ENCODE peak calls at places on chromosomes 1 and 21, in eight cellular contexts. One of them, this sample, is unnamed.

GRCh38 chr21:31012133-31013089 is 25.9 kb downstream of the KRTAP19-8 start:
- DNase-seq in T follicular helper cell: no peak
- DNase-seq in GM12865: peak; percentile 14
- DNase-seq in fibroblast of villous mesenchyme: no peak
- DNase-seq in anterior cingulate cortex: no peak
- DNase-seq in GM20000: no peak
- DNase-seq in cerebellar nuclear complex: no peak
- DNase-seq in glutamatergic neuron: no peak
- DNase-seq in this sample: no peak

GRCh38 chr21:21003701-21004100 is 5.5 kb downstream of the NCAM2 start:
- DNase-seq in glutamatergic neuron: no peak
- DNase-seq in anterior cingulate cortex: no peak
- DNase-seq in fibroblast of villous mesenchyme: peak; percentile 20
- DNase-seq in GM12865: peak; percentile 2
- DNase-seq in T follicular helper cell: no peak
- DNase-seq in GM20000: no peak
- DNase-seq in cerebellar nuclear complex: no peak
- DNase-seq in this sample: no peak

GRCh38 chr21:33109574-33110339 is 39.8 kb downstream of the OLIG1 start:
- DNase-seq in fibroblast of villous mesenchyme: no peak
- DNase-seq in anterior cingulate cortex: no peak
- DNase-seq in glutamatergic neuron: peak; percentile 68
- DNase-seq in T follicular helper cell: no peak
- DNase-seq in GM12865: no peak
- DNase-seq in GM20000: no peak
- DNase-seq in cerebellar nuclear complex: no peak
- DNase-seq in this sample: peak; percentile 14

GRCh38 chr1:201511925-201512539 is 5.1 kb upstream of the CSRP1 start:
- DNase-seq in fibroblast of villous mesenchyme: peak; percentile 36
- DNase-seq in anterior cingulate cortex: no peak
- DNase-seq in GM12865: peak; percentile 66
- DNase-seq in T follicular helper cell: no peak
- DNase-seq in cerebellar nuclear complex: no peak
- DNase-seq in glutamatergic neuron: peak; percentile 62
- DNase-seq in GM20000: peak; percentile 66
- DNase-seq in this sample: peak; percentile 42

GRCh38 chr21:40102682-40103081 is 235.4 kb downstream of the PCP4 start:
- DNase-seq in glutamatergic neuron: no peak
- DNase-seq in GM12865: no peak
- DNase-seq in GM20000: no peak
- DNase-seq in fibroblast of villous mesenchyme: no peak
- DNase-seq in T follicular helper cell: no peak
- DNase-seq in cerebellar nuclear complex: no peak
- DNase-seq in anterior cingulate cortex: no peak
- DNase-seq in this sample: no peak

GRCh38 chr1:179326746-179327145 is 33.1 kb downstream of the SOAT1 start:
- DNase-seq in GM20000: no peak
- DNase-seq in GM12865: no peak
- DNase-seq in glutamatergic neuron: no peak
- DNase-seq in anterior cingulate cortex: no peak
- DNase-seq in fibroblast of villous mesenchyme: no peak
- DNase-seq in cerebellar nuclear complex: no peak
- DNase-seq in T follicular helper cell: no peak
- DNase-seq in this sample: no peak

GRCh38 chr1:94883688-94884087 is 43.2 kb downstream of the CNN3 start:
- DNase-seq in anterior cingulate cortex: no peak
- DNase-seq in fibroblast of villous mesenchyme: peak; percentile 69
- DNase-seq in GM20000: peak; percentile 9
- DNase-seq in GM12865: peak; percentile 9
- DNase-seq in glutamatergic neuron: no peak
- DNase-seq in cerebellar nuclear complex: no peak
- DNase-seq in T follicular helper cell: no peak
- DNase-seq in this sample: peak; percentile 19

GRCh38 chr1:111621050-111621449 is 1.5 kb downstream of the RAP1A start:
- DNase-seq in anterior cingulate cortex: no peak
- DNase-seq in glutamatergic neuron: no peak
- DNase-seq in cerebellar nuclear complex: no peak
- DNase-seq in GM20000: peak; percentile 44
- DNase-seq in GM12865: peak; percentile 52
- DNase-seq in T follicular helper cell: no peak
- DNase-seq in fibroblast of villous mesenchyme: no peak
- DNase-seq in this sample: no peak

GRCh38 chr21:17389311-17389710 is 123.5 kb upstream of the CXADR start:
- DNase-seq in GM12865: no peak
- DNase-seq in cerebellar nuclear complex: no peak
- DNase-seq in fibroblast of villous mesenchyme: no peak
- DNase-seq in GM20000: no peak
- DNase-seq in anterior cingulate cortex: no peak
- DNase-seq in glutamatergic neuron: no peak
- DNase-seq in T follicular helper cell: no peak
- DNase-seq in this sample: no peak

GRCh38 chr1:201221201-201221846 is 30.7 kb downstream of the IGFN1 start:
- DNase-seq in fibroblast of villous mesenchyme: no peak
- DNase-seq in anterior cingulate cortex: no peak
- DNase-seq in GM20000: no peak
- DNase-seq in glutamatergic neuron: no peak
- DNase-seq in GM12865: no peak
- DNase-seq in cerebellar nuclear complex: no peak
- DNase-seq in T follicular helper cell: no peak
- DNase-seq in this sample: no peak

GRCh38 chr1:110283677-110284076 is 55.5 kb upstream of the RBM15 start:
- DNase-seq in cerebellar nuclear complex: no peak
- DNase-seq in GM20000: no peak
- DNase-seq in fibroblast of villous mesenchyme: no peak
- DNase-seq in glutamatergic neuron: no peak
- DNase-seq in T follicular helper cell: no peak
- DNase-seq in GM12865: no peak
- DNase-seq in anterior cingulate cortex: no peak
- DNase-seq in this sample: no peak

GRCh38 chr21:27359141-27359540 is 392.3 kb upstream of the ADAMTS5 start:
- DNase-seq in cerebellar nuclear complex: no peak
- DNase-seq in GM20000: no peak
- DNase-seq in T follicular helper cell: no peak
- DNase-seq in glutamatergic neuron: no peak
- DNase-seq in GM12865: no peak
- DNase-seq in fibroblast of villous mesenchyme: peak; percentile 92
- DNase-seq in anterior cingulate cortex: no peak
- DNase-seq in this sample: no peak

GRCh38 chr1:99767996-99768524 is 1.6 kb upstream of the FRRS1 start:
- DNase-seq in T follicular helper cell: no peak
- DNase-seq in anterior cingulate cortex: no peak
- DNase-seq in fibroblast of villous mesenchyme: no peak
- DNase-seq in glutamatergic neuron: no peak
- DNase-seq in GM20000: no peak
- DNase-seq in GM12865: no peak
- DNase-seq in cerebellar nuclear complex: no peak
- DNase-seq in this sample: no peak

GRCh38 chr1:157499516-157499915 is 52.8 kb downstream of the FCRL5 start:
- DNase-seq in cerebellar nuclear complex: no peak
- DNase-seq in GM12865: no peak
- DNase-seq in T follicular helper cell: no peak
- DNase-seq in glutamatergic neuron: no peak
- DNase-seq in fibroblast of villous mesenchyme: no peak
- DNase-seq in anterior cingulate cortex: no peak
- DNase-seq in GM20000: no peak
- DNase-seq in this sample: no peak

GRCh38 chr1:150979007-150979722 is 2.9 kb upstream of the ANXA9 start:
- DNase-seq in GM20000: peak; percentile 92
- DNase-seq in fibroblast of villous mesenchyme: peak; percentile 91
- DNase-seq in GM12865: peak; percentile 92
- DNase-seq in anterior cingulate cortex: no peak
- DNase-seq in glutamatergic neuron: peak; percentile 87
- DNase-seq in cerebellar nuclear complex: no peak
- DNase-seq in T follicular helper cell: peak; percentile 85
- DNase-seq in this sample: peak; percentile 71

GRCh38 chr1:4653796-4654715 is at the start of gene AJAP1:
- DNase-seq in anterior cingulate cortex: no peak
- DNase-seq in fibroblast of villous mesenchyme: no peak
- DNase-seq in GM20000: peak; percentile 39
- DNase-seq in glutamatergic neuron: peak; percentile 43
- DNase-seq in GM12865: no peak
- DNase-seq in T follicular helper cell: no peak
- DNase-seq in cerebellar nuclear complex: no peak
- DNase-seq in this sample: peak; percentile 81

GRCh38 chr1:18945401-18945849 is 11.1 kb downstream of the IFFO2 start:
- DNase-seq in cerebellar nuclear complex: no peak
- DNase-seq in GM20000: no peak
- DNase-seq in anterior cingulate cortex: no peak
- DNase-seq in GM12865: no peak
- DNase-seq in T follicular helper cell: no peak
- DNase-seq in fibroblast of villous mesenchyme: peak; percentile 96
- DNase-seq in glutamatergic neuron: peak; percentile 65
- DNase-seq in this sample: no peak

GRCh38 chr1:232301246-232301645 is 328.7 kb downstream of the SIPA1L2 start:
- DNase-seq in cerebellar nuclear complex: no peak
- DNase-seq in GM20000: no peak
- DNase-seq in fibroblast of villous mesenchyme: no peak
- DNase-seq in GM12865: no peak
- DNase-seq in T follicular helper cell: no peak
- DNase-seq in glutamatergic neuron: no peak
- DNase-seq in anterior cingulate cortex: no peak
- DNase-seq in this sample: no peak